ENCODE peak calls at places on chromosomes 4 and X, in eight cellular contexts. One of them, this sample, is unnamed.

GRCh38 chrX:64321507-64321906 is 73.7 kb downstream of the MTMR8 start:
- DNase-seq in substantia nigra: no peak
- DNase-seq in pancreas: no peak
- DNase-seq in right atrium auricular region: no peak
- DNase-seq in right lobe of liver: no peak
- DNase-seq in uterus: no peak
- DNase-seq in CD8-positive, alpha-beta memory T cell: no peak
- DNase-seq in caudate nucleus: no peak
- DNase-seq in this sample: no peak

GRCh38 chr4:84875636-84876371 is 90.7 kb downstream of the WDFY3 start:
- DNase-seq in caudate nucleus: no peak
- DNase-seq in CD8-positive, alpha-beta memory T cell: no peak
- DNase-seq in pancreas: no peak
- DNase-seq in right lobe of liver: no peak
- DNase-seq in substantia nigra: no peak
- DNase-seq in uterus: no peak
- DNase-seq in right atrium auricular region: no peak
- DNase-seq in this sample: no peak

GRCh38 chr4:157221895-157222763 is 1.6 kb downstream of the GRIA2 start:
- DNase-seq in substantia nigra: peak
- DNase-seq in caudate nucleus: peak
- DNase-seq in right lobe of liver: peak
- DNase-seq in uterus: peak
- DNase-seq in CD8-positive, alpha-beta memory T cell: no peak
- DNase-seq in pancreas: peak
- DNase-seq in right atrium auricular region: no peak
- DNase-seq in this sample: peak

GRCh38 chrX:21490341-21490740 is 116.1 kb downstream of the CNKSR2 start:
- DNase-seq in right lobe of liver: no peak
- DNase-seq in caudate nucleus: no peak
- DNase-seq in substantia nigra: no peak
- DNase-seq in CD8-positive, alpha-beta memory T cell: no peak
- DNase-seq in right atrium auricular region: no peak
- DNase-seq in uterus: no peak
- DNase-seq in pancreas: no peak
- DNase-seq in this sample: no peak

GRCh38 chr4:173399016-173399415 is at the start of gene SCRG1:
- DNase-seq in uterus: peak
- DNase-seq in substantia nigra: peak
- DNase-seq in right atrium auricular region: no peak
- DNase-seq in right lobe of liver: no peak
- DNase-seq in caudate nucleus: peak
- DNase-seq in CD8-positive, alpha-beta memory T cell: no peak
- DNase-seq in pancreas: no peak
- DNase-seq in this sample: peak

GRCh38 chr4:61619528-61619927 is 419.4 kb downstream of the ADGRL3 start:
- DNase-seq in right lobe of liver: no peak
- DNase-seq in right atrium auricular region: no peak
- DNase-seq in CD8-positive, alpha-beta memory T cell: no peak
- DNase-seq in substantia nigra: no peak
- DNase-seq in caudate nucleus: no peak
- DNase-seq in uterus: no peak
- DNase-seq in pancreas: no peak
- DNase-seq in this sample: no peak

GRCh38 chr4:73734405-73735070 is 5.8 kb upstream of the CXCL8 start:
- DNase-seq in substantia nigra: no peak
- DNase-seq in right lobe of liver: no peak
- DNase-seq in uterus: no peak
- DNase-seq in pancreas: no peak
- DNase-seq in caudate nucleus: no peak
- DNase-seq in CD8-positive, alpha-beta memory T cell: no peak
- DNase-seq in right atrium auricular region: no peak
- DNase-seq in this sample: no peak

GRCh38 chrX:13805241-13805640 is 11.7 kb downstream of the GPM6B start:
- DNase-seq in substantia nigra: no peak
- DNase-seq in caudate nucleus: no peak
- DNase-seq in CD8-positive, alpha-beta memory T cell: no peak
- DNase-seq in right atrium auricular region: no peak
- DNase-seq in right lobe of liver: no peak
- DNase-seq in uterus: no peak
- DNase-seq in pancreas: no peak
- DNase-seq in this sample: no peak

GRCh38 chr4:113881256-113881655 is 98.2 kb downstream of the ARSJ start:
- DNase-seq in pancreas: no peak
- DNase-seq in substantia nigra: no peak
- DNase-seq in right atrium auricular region: no peak
- DNase-seq in CD8-positive, alpha-beta memory T cell: no peak
- DNase-seq in right lobe of liver: no peak
- DNase-seq in caudate nucleus: no peak
- DNase-seq in uterus: no peak
- DNase-seq in this sample: no peak

GRCh38 chrX:110561036-110561435 is 202.4 kb downstream of the RTL9 start:
- DNase-seq in CD8-positive, alpha-beta memory T cell: no peak
- DNase-seq in pancreas: no peak
- DNase-seq in right lobe of liver: no peak
- DNase-seq in right atrium auricular region: no peak
- DNase-seq in caudate nucleus: no peak
- DNase-seq in uterus: no peak
- DNase-seq in substantia nigra: no peak
- DNase-seq in this sample: no peak

GRCh38 chrX:104137496-104137895 is 19.3 kb downstream of the SLC25A53 start:
- DNase-seq in pancreas: no peak
- DNase-seq in right atrium auricular region: no peak
- DNase-seq in CD8-positive, alpha-beta memory T cell: no peak
- DNase-seq in caudate nucleus: no peak
- DNase-seq in uterus: no peak
- DNase-seq in substantia nigra: no peak
- DNase-seq in right lobe of liver: no peak
- DNase-seq in this sample: peak

GRCh38 chrX:12901486-12901885 is 4.9 kb upstream of the TLR8 start:
- DNase-seq in substantia nigra: peak
- DNase-seq in right lobe of liver: peak
- DNase-seq in right atrium auricular region: peak
- DNase-seq in pancreas: peak
- DNase-seq in uterus: peak
- DNase-seq in caudate nucleus: peak
- DNase-seq in CD8-positive, alpha-beta memory T cell: peak
- DNase-seq in this sample: peak

GRCh38 chr4:158948071-158948470 is 154.8 kb upstream of the RAPGEF2 start:
- DNase-seq in uterus: no peak
- DNase-seq in CD8-positive, alpha-beta memory T cell: no peak
- DNase-seq in pancreas: no peak
- DNase-seq in substantia nigra: no peak
- DNase-seq in right atrium auricular region: no peak
- DNase-seq in caudate nucleus: no peak
- DNase-seq in right lobe of liver: no peak
- DNase-seq in this sample: no peak

DNA sequence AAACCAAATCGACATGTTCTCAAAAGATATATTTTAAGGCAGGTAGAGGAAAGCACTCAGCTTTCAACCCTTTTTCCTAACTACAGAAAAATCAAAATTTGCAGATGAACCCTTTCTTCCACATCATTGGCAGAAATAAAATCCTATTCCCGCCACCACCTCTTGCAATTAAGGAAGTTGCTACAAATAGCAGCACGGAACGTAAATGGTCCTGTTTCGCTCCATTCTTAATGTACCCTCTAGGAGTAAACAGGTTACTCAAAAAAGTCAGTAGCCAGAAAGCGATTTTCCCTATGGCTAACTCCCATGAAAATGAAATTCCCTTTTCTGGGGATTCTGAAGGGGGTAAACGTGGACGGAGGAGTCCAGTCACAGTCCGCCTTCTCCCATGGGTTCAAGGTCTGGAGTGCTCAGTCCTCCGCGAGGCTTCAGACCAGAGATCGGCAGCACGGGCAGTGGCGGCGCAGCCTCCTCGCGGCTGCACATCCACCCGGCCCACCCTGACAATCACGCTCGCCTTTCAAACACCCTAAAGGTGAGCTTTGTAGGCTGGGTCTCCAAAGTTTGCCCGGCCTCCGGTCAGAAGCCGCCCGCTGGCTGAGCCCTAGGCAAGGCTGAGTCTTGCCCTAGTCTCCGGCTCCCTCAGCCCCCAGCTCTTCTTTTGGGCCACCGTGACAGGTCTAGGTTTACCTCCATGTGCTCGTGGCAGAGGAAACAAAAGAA is 1.8 kb downstream of the ATP11C start:
- DNase-seq in CD8-positive, alpha-beta memory T cell: no peak
- DNase-seq in pancreas: peak
- DNase-seq in uterus: no peak
- DNase-seq in right atrium auricular region: no peak
- DNase-seq in substantia nigra: peak
- DNase-seq in right lobe of liver: peak
- DNase-seq in caudate nucleus: peak
- DNase-seq in this sample: peak
- H3K27ac ChIP-seq in CD8-positive, alpha-beta memory T cell: peak
- H3K27ac ChIP-seq in pancreas: no peak
- H3K27ac ChIP-seq in uterus: peak
- H3K27ac ChIP-seq in right atrium auricular region: peak
- H3K27ac ChIP-seq in substantia nigra: no peak
- H3K27ac ChIP-seq in right lobe of liver: peak
- H3K27ac ChIP-seq in caudate nucleus: no peak
- H3K27ac ChIP-seq in this sample: peak

DNA sequence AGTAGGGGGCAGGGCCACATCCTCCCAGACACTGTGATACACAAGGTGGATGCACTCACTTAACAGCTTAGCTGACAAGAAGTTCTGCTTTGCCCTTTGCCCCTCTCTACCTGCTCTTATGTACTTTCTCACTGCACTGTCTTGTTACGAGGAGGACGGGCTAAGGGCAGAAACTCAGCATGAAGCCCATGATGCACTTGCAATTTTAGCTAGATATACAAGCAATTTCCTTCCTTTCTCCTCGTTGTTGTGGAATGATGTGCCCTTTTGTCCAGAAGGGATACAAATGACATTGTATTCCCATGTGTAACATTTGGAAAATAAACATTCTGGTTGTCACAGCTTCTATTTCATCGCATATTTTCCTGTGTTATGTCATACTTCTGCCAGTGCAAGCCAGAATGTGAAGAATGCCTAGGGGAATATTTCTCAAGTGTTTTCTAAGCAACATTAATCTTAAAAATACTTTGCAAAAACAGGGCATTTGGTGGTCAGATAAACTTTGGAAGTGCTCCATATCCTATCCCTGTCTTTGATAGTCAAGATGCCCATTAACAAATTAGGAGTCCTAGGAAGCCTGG is 47.2 kb downstream of the MAOA start:
- DNase-seq in pancreas: no peak
- DNase-seq in uterus: no peak
- DNase-seq in right lobe of liver: no peak
- DNase-seq in substantia nigra: no peak
- DNase-seq in right atrium auricular region: no peak
- DNase-seq in CD8-positive, alpha-beta memory T cell: no peak
- DNase-seq in caudate nucleus: no peak
- DNase-seq in this sample: no peak
- H3K27ac ChIP-seq in pancreas: peak
- H3K27ac ChIP-seq in uterus: peak
- H3K27ac ChIP-seq in right lobe of liver: peak
- H3K27ac ChIP-seq in substantia nigra: no peak
- H3K27ac ChIP-seq in right atrium auricular region: peak
- H3K27ac ChIP-seq in CD8-positive, alpha-beta memory T cell: no peak
- H3K27ac ChIP-seq in caudate nucleus: peak
- H3K27ac ChIP-seq in this sample: peak

GRCh38 chr4:5858020-5858769 is 34.7 kb downstream of the CRMP1 start:
- DNase-seq in pancreas: no peak
- DNase-seq in substantia nigra: no peak
- DNase-seq in right atrium auricular region: no peak
- DNase-seq in CD8-positive, alpha-beta memory T cell: no peak
- DNase-seq in right lobe of liver: no peak
- DNase-seq in caudate nucleus: no peak
- DNase-seq in uterus: no peak
- DNase-seq in this sample: no peak

GRCh38 chr4:5852806-5853205 is 40.1 kb downstream of the CRMP1 start:
- DNase-seq in right atrium auricular region: no peak
- DNase-seq in pancreas: no peak
- DNase-seq in right lobe of liver: no peak
- DNase-seq in uterus: no peak
- DNase-seq in CD8-positive, alpha-beta memory T cell: no peak
- DNase-seq in substantia nigra: no peak
- DNase-seq in caudate nucleus: no peak
- DNase-seq in this sample: no peak

GRCh38 chr4:5851637-5852036 is 41.2 kb downstream of the CRMP1 start:
- DNase-seq in caudate nucleus: no peak
- DNase-seq in right lobe of liver: no peak
- DNase-seq in uterus: no peak
- DNase-seq in right atrium auricular region: no peak
- DNase-seq in CD8-positive, alpha-beta memory T cell: no peak
- DNase-seq in pancreas: no peak
- DNase-seq in substantia nigra: no peak
- DNase-seq in this sample: no peak

DNA sequence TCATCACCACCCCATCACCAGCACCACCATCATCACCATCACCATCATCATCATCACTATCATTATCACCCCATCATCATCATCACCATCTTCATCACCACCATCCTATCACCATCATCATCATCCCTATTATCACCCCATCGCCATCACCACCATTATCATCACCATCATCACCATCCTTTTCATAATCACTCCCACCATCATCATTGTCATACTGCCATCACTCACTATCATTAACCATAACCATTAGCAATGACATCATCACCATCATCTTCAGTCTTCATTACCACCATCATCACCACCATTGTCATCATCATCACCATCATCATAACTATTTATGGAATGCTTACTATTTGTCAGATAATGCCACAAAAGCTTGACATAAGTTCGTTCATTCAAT is 35.7 kb downstream of the CRMP1 start:
- DNase-seq in uterus: no peak
- DNase-seq in CD8-positive, alpha-beta memory T cell: no peak
- DNase-seq in pancreas: no peak
- DNase-seq in caudate nucleus: no peak
- DNase-seq in right atrium auricular region: no peak
- DNase-seq in substantia nigra: no peak
- DNase-seq in right lobe of liver: no peak
- DNase-seq in this sample: no peak
- H3K27ac ChIP-seq in uterus: no peak
- H3K27ac ChIP-seq in CD8-positive, alpha-beta memory T cell: no peak
- H3K27ac ChIP-seq in pancreas: no peak
- H3K27ac ChIP-seq in caudate nucleus: no peak
- H3K27ac ChIP-seq in right atrium auricular region: no peak
- H3K27ac ChIP-seq in substantia nigra: no peak
- H3K27ac ChIP-seq in right lobe of liver: no peak
- H3K27ac ChIP-seq in this sample: no peak

DNA sequence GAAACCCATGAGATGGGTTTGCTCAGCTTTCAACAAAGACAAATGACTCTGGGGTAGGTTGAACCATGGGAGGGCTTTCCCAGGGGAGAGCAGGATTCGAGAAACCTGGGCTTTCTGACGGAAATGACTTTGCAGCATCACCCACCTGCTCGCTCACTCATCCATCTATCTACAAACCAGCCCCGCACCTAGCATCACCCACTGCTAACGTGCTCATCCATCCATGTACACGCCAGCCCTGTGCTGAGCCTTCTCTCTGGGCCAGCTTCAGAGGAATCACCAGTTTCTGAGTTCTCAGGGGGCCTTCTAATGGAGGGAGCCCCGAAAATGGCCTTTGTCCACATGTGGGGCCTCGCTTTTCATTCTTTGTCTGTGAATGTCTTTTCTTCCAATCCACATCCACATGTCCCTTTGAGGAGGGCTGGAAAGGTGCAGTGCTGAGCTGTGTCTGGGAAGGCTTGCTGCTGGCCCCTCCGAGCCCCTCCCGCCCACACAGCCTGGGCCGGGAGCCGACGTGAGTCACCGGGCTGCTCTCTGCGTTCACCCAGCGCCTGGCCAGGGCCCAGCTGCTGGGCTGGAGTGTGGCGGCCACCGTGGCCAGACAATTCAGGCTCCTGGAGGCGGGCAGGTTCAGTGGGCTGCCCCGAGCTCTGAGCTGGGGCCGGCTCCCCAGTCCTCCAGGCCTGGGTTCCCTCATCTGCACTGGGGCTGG is 14.7 kb downstream of the SORCS2 start:
- DNase-seq in substantia nigra: peak
- DNase-seq in caudate nucleus: peak
- DNase-seq in pancreas: peak
- DNase-seq in uterus: peak
- DNase-seq in right lobe of liver: peak
- DNase-seq in CD8-positive, alpha-beta memory T cell: no peak
- DNase-seq in right atrium auricular region: peak
- DNase-seq in this sample: peak
- H3K27ac ChIP-seq in substantia nigra: peak
- H3K27ac ChIP-seq in caudate nucleus: peak
- H3K27ac ChIP-seq in pancreas: no peak
- H3K27ac ChIP-seq in uterus: peak
- H3K27ac ChIP-seq in right lobe of liver: no peak
- H3K27ac ChIP-seq in CD8-positive, alpha-beta memory T cell: no peak
- H3K27ac ChIP-seq in right atrium auricular region: peak
- H3K27ac ChIP-seq in this sample: no peak